ENCODE peak calls at places on chromosome 3, in five cellular contexts. G, B, H, D and T are unnamed samples.

GRCh38 chr3:75692061-75692460 is 27.9 kb downstream of the FRG2C start:
- DNase-seq in B (no peak), G (no peak), D (no peak), H (no peak), T (no peak)

GRCh38 chr3:194840661-194841514 is 155.2 kb downstream of the FAM43A start:
- DNase-seq in G (peak), B (peak), H (no peak), D (no peak), T (no peak)

GRCh38 chr3:70716832-70717231 is 404.4 kb upstream of the MDFIC2 start:
- DNase-seq in G (peak), H (no peak), D (no peak), B (peak), T (peak)

GRCh38 chr3:97389883-97390282 is 374.7 kb upstream of the ARL6 start:
- DNase-seq in D (no peak), B (no peak), G (no peak), H (no peak), T (no peak)

GRCh38 chr3:149442845-149443544 is 31.5 kb upstream of the TM4SF4 start:
- DNase-seq in D (no peak), B (peak), G (peak), H (no peak), T (peak)

GRCh38 chr3:186068243-186068552 is 40.7 kb downstream of the ETV5 start:
- DNase-seq in D (no peak), H (no peak), B (no peak), G (no peak), T (no peak)

GRCh38 chr3:78204977-78205376 is 1165.1 kb downstream of the ROBO2 start:
- DNase-seq in G (peak), D (no peak), H (no peak), B (peak), T (peak)

GRCh38 chr3:16793321-16793720 is 91.4 kb upstream of the PLCL2 start:
- DNase-seq in G (no peak), D (no peak), H (no peak), B (no peak), T (no peak)

GRCh38 chr3:11282250-11283125 is 10.3 kb downstream of the ATG7 start:
- DNase-seq in B (peak), D (no peak), G (peak), H (no peak), T (peak)

GRCh38 chr3:146747928-146748327 is 142.8 kb upstream of the PLSCR5 start:
- DNase-seq in B (peak), H (no peak), G (peak), D (no peak), T (peak)

GRCh38 chr3:119630562-119631329 is 29.6 kb downstream of the POPDC2 start:
- DNase-seq in H (no peak), G (peak), B (peak), D (no peak), T (peak)

GRCh38 chr3:133734305-133734704 is 11.9 kb upstream of the TF start:
- DNase-seq in G (no peak), H (no peak), D (no peak), B (no peak), T (no peak)

GRCh38 chr3:134627831-134628230 is 23.0 kb downstream of the KY start:
- DNase-seq in G (peak), D (no peak), B (peak), H (no peak), T (no peak)

GRCh38 chr3:142088522-142088921 is 60.8 kb downstream of the TFDP2 start:
- DNase-seq in G (no peak), H (no peak), D (no peak), B (peak), T (no peak)

GRCh38 chr3:23776352-23776891 is 29.3 kb upstream of the UBE2E1 start:
- DNase-seq in G (peak), B (peak), D (no peak), H (no peak), T (peak)

GRCh38 chr3:184985586-184985985 is 167.3 kb downstream of the C3orf70 start:
- DNase-seq in G (no peak), H (no peak), D (no peak), B (no peak), T (no peak)

GRCh38 chr3:42012935-42013651 is 51.2 kb upstream of the ULK4 start:
- DNase-seq in B (peak), G (peak), D (peak), H (peak), T (peak)

GRCh38 chr3:143157957-143158548 is 38.5 kb downstream of the CHST2 start:
- DNase-seq in G (no peak), D (no peak), B (no peak), H (no peak), T (no peak)